ENCODE peak calls at places on chromosomes 5 and 9, in four cellular contexts. R is B cell, V is endothelial cell of umbilical vein, M is fibroblast of mammary gland. O is an unnamed sample.

GRCh38 chr5:142079243-142079642 is 29.3 kb upstream of the NDFIP1 start:
- DNase-seq in M (no peak), V (no peak), R (no peak), O (no peak)

GRCh38 chr9:133224762-133225161 is 15.7 kb upstream of the OBP2B start:
- DNase-seq in M (no peak), R (no peak), V (no peak), O (no peak)

GRCh38 chr9:80066931-80067330 is 495.2 kb downstream of the TLE4 start:
- DNase-seq in R (no peak), V (no peak), M (no peak), O (no peak)

GRCh38 chr9:113578877-113579269 is 115.3 kb downstream of the RGS3 start:
- DNase-seq in M (peak; percentile 94), R (peak; percentile 78), V (peak; percentile 49), O (peak; percentile 89)

GRCh38 chr5:10863763-10864383 is 102.8 kb upstream of the DAP start:
- DNase-seq in R (peak; percentile 54), M (peak; percentile 60), V (peak; percentile 37), O (peak; percentile 81)

GRCh38 chr9:128145951-128146351 is 3.3 kb upstream of the LCN2 start:
- DNase-seq in M (no peak), R (no peak), V (no peak), O (no peak)

GRCh38 chr5:59020611-59021285 is 437.9 kb downstream of the RAB3C start:
- DNase-seq in M (no peak), R (no peak), V (no peak), O (no peak)

GRCh38 chr9:98455256-98455956 is 200.0 kb upstream of the TBC1D2 start:
- DNase-seq in R (no peak), M (no peak), V (no peak), O (no peak)

GRCh38 chr9:31347082-31347617 is 1037.3 kb upstream of the ACO1 start:
- DNase-seq in M (peak; percentile 2), R (peak; percentile 28), V (peak; percentile 83), O (peak; percentile 41)

GRCh38 chr5:56083286-56083854 is 88.6 kb upstream of the IL6ST start:
- DNase-seq in R (no peak), M (no peak), V (no peak), O (no peak)

GRCh38 chr5:180526265-180526664 is 32.1 kb downstream of the CNOT6 start:
- DNase-seq in M (peak; percentile 5), R (no peak), V (no peak), O (no peak)

GRCh38 chr9:108484468-108484867 is 371.3 kb downstream of the ACTL7B start:
- DNase-seq in M (no peak), V (no peak), R (no peak), O (no peak)

GRCh38 chr5:155943516-155944407 is 383.2 kb upstream of the SGCD start:
- DNase-seq in M (peak; percentile 61), V (no peak), R (no peak), O (peak; percentile 29)

GRCh38 chr5:14842117-14842516 is 29.5 kb downstream of the ANKH start:
- DNase-seq in V (no peak), R (no peak), M (no peak), O (no peak)

GRCh38 chr9:109143881-109144562 is 23.0 kb downstream of the FRRS1L start:
- DNase-seq in R (no peak), V (no peak), M (peak; percentile 50), O (peak; percentile 61)

GRCh38 chr9:119003882-119004617 is 365.2 kb downstream of the BRINP1 start:
- DNase-seq in R (no peak), M (peak; percentile 66), V (no peak), O (no peak)

GRCh38 chr5:156942064-156942463 is 21.0 kb downstream of the TIMD4 start:
- DNase-seq in V (no peak), M (no peak), R (no peak), O (peak; percentile 60)

GRCh38 chr5:6195711-6196358 is 182.5 kb downstream of the MED10 start:
- DNase-seq in V (no peak), R (no peak), M (no peak), O (no peak)

GRCh38 chr5:107067391-107067790 is 603.3 kb downstream of the EFNA5 start:
- DNase-seq in M (no peak), V (no peak), R (no peak), O (no peak)

GRCh38 chr5:39580702-39581498 is 156.1 kb upstream of the DAB2 start:
- DNase-seq in M (peak; percentile 88), V (peak; percentile 28), R (no peak), O (no peak)

GRCh38 chr5:1737790-1738405 is 61.7 kb downstream of the MRPL36 start:
- DNase-seq in M (peak; percentile 42), R (no peak), V (peak; percentile 20), O (peak; percentile 75)

GRCh38 chr5:147437161-147437596 is 72.7 kb downstream of the DPYSL3 start:
- DNase-seq in R (no peak), M (no peak), V (no peak), O (no peak)

GRCh38 chr5:155080721-155081120 is 67.2 kb downstream of the KIF4B start:
- DNase-seq in M (peak; percentile 44), R (no peak), V (no peak), O (no peak)

GRCh38 chr9:77040340-77040739 is 20.9 kb downstream of the FOXB2 start:
- DNase-seq in R (no peak), V (no peak), M (no peak), O (no peak)

GRCh38 chr9:107051392-107051791 is 188.4 kb downstream of the ZNF462 start:
- DNase-seq in M (no peak), R (no peak), V (no peak), O (no peak)

GRCh38 chr5:61919920-61920319 is 386.1 kb upstream of the KIF2A start:
- DNase-seq in R (no peak), M (no peak), V (no peak), O (no peak)

GRCh38 chr9:94490465-94490864 is 64.4 kb upstream of the PCAT7 start:
- DNase-seq in M (peak; percentile 2), V (no peak), R (no peak), O (no peak)

GRCh38 chr5:176809544-176810083 is 745 bp upstream of the UNC5A start:
- DNase-seq in R (no peak), V (no peak), M (no peak), O (no peak)

GRCh38 chr9:129011761-129012281 is 16.3 kb downstream of the SH3GLB2 start:
- DNase-seq in M (no peak), V (no peak), R (no peak), O (peak; percentile 29)

DNA sequence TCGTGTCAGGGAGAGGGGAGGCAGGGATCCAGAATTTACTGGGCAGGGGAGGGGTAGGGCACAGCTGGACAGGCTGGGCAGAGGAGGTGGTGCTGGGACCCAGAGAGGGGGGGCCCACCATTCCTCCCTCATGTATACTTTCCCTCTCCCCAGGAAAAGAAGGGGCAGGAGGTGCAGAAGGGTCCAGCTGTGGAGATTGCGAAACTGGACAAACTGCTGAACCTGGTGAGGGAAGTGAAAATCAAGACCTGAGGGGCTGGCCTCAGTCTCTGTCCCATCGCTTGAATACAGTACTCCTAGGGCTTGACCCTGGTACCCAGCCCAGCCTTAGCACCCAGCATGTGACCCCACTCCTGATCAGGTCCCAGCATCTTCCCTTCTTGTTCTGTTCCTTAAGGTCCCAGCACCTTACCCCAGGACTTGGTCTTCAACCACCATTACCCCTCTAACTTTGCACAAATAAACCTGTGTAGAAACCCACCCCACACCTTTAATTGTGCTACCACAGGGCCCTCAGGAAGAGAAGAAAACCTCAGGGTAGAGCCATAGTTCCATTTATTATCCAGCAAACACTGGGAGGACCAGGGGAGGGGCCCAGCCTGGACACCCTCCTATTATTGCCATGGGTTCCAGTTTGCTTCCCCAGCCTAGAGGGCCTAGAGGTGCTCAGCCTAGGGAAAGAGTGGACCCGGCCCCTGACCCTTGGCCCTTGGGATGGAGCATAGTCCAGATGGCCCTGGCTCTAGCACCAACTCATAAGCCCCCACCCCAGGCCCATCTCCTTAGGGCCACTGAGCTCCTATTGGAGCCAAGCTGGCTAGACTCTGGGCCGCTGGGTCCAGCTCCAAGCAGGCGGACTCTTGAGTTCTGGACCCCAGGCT is 2.0 kb downstream of the ENHO start:
- DNase-seq in M (no peak), R (no peak), V (no peak), O (no peak)
- TF ChIP-seq CTCF in M (no peak), R (no peak), V (no peak), O (no peak)

GRCh38 chr5:34959323-34959722 is 30.0 kb downstream of the DNAJC21 start:
- DNase-seq in R (no peak), V (no peak), M (peak; percentile 73), O (peak; percentile 53)

GRCh38 chr5:34957299-34957698 is 27.9 kb downstream of the DNAJC21 start:
- DNase-seq in V (no peak), M (peak; percentile 18), R (no peak), O (no peak)

DNA sequence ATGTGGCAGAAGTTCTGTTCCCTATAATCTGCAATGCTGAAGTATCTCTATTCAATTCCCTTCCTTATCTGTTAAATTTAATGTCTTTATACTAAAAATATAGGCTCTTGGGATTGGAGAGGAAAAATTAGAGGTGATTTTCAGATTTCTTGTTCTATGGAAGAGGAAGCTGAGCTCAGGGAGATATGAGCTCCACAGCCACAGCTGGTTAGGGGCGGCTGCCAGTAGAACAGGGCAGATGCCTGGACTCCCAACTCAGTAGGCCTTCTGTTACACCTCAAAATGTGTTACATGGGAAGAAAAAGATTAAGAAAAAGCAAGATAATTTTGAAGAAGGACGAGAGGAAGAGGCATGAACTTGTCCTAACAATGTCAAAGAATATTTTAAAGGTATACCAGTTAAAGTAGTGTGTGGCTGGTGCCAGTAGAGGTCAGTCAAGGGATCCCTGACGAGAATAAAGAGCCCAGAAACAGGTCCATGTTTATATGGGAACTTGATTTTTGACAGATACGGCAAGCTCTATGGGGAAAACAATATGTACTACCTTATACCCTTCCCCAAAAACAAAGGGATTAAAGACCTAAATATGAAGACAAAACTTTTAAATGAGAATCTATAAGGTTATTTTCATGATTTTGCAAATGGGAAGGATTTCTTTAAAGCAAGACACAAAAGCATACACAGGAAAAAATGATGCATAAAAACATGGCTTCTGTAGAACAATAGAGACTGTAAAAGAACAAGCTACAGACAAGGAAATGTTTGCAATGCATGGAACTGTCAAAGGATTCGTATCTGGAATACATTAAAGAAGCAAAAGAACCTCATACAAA is 28.7 kb downstream of the DNAJC21 start:
- DNase-seq in V (peak; percentile 45), R (no peak), M (peak; percentile 51), O (peak; percentile 55)
- TF ChIP-seq CTCF in V (no peak), R (peak; percentile 48), M (peak; percentile 79), O (peak; percentile 48)

GRCh38 chr5:50730336-50730735 is 63.9 kb downstream of the PARP8 start:
- DNase-seq in R (no peak), M (no peak), V (no peak), O (no peak)
- TF ChIP-seq CTCF in R (no peak), M (no peak), V (no peak), O (no peak)

GRCh38 chr5:85921590-85921989 is 696.2 kb upstream of the COX7C start:
- DNase-seq in V (no peak), R (no peak), M (no peak), O (no peak)
- TF ChIP-seq CTCF in V (no peak), R (no peak), M (no peak), O (no peak)

GRCh38 chr5:38438757-38439156 is 117.7 kb downstream of the LIFR start:
- DNase-seq in R (no peak), V (no peak), M (no peak), O (no peak)
- TF ChIP-seq CTCF in R (no peak), V (no peak), M (no peak), O (no peak)